ENCODE peak calls at places on chromosomes 4 and X, in seven cellular contexts. G is ascending aorta, R is BE2C, B is OCI-LY7, Q is psoas muscle, C is mammary epithelial cell, P is mucosa of descending colon. E is an unnamed sample. For H3K36me3 and H3K4me1, the result is how much of the 10 kb centered on the place peaks cover.

GRCh38 chrX:132330156-132330729 is 111.0 kb upstream of the RAP2C start:
- DNase-seq in R (no peak), B (no peak), G (no peak), C (peak), Q (no peak), P (no peak), E (no peak)

GRCh38 chr4:101127176-101127790 is 220.0 kb downstream of the PPP3CA start:
- DNase-seq in R (no peak), G (no peak), C (no peak), B (peak), P (no peak), Q (no peak), E (no peak)

GRCh38 chrX:78514852-78515251 is 144.3 kb downstream of the RTL3 start:
- DNase-seq in C (peak), G (no peak), P (no peak), B (no peak), Q (no peak), R (no peak), E (no peak)

GRCh38 chr4:6257243-6258025 is 12.2 kb upstream of the WFS1 start:
- DNase-seq in B (no peak), P (peak), G (no peak), C (no peak), Q (no peak), R (no peak), E (no peak)

GRCh38 chrX:133859860-133860259 is 125.5 kb downstream of the GPC3 start:
- DNase-seq in R (no peak), Q (no peak), C (peak), P (no peak), G (no peak), B (no peak), E (no peak)

GRCh38 chr4:88705805-88706518 is 8.3 kb upstream of the NAP1L5 start:
- DNase-seq in Q (no peak), C (peak), G (no peak), P (no peak), B (no peak), R (no peak), E (no peak)

GRCh38 chr4:74435296-74435695 is 9.6 kb upstream of the AREG start:
- DNase-seq in R (no peak), P (no peak), Q (no peak), G (no peak), C (no peak), B (no peak), E (no peak)

GRCh38 chr4:142558851-142559250 is 287.2 kb downstream of the INPP4B start:
- DNase-seq in B (no peak), G (no peak), C (no peak), P (no peak), R (no peak), Q (no peak), E (no peak)

GRCh38 chr4:54513231-54513630 is 144.5 kb upstream of the KIT start:
- DNase-seq in R (no peak), C (peak), G (no peak), Q (no peak), B (no peak), P (no peak), E (no peak)

GRCh38 chrX:41561045-41561444 is 113.9 kb downstream of the NYX start:
- DNase-seq in Q (no peak), P (no peak), B (peak), G (no peak), C (peak), R (no peak), E (peak)

GRCh38 chrX:97479491-97479890 is 595.8 kb downstream of the RPA4 start:
- DNase-seq in G (no peak), R (no peak), P (no peak), Q (no peak), B (no peak), C (no peak), E (no peak)

GRCh38 chr4:156778606-156779005 is 193.0 kb downstream of the PDGFC start:
- DNase-seq in G (no peak), C (peak), B (no peak), P (no peak), Q (no peak), R (no peak), E (no peak)

GRCh38 chr4:141247430-141247780 is 26.7 kb downstream of the ZNF330 start:
- DNase-seq in B (no peak), Q (no peak), C (no peak), G (no peak), P (no peak), R (no peak), E (no peak)

GRCh38 chr4:82592639-82593038 is 30.9 kb upstream of the TMEM150C start:
- DNase-seq in B (no peak), C (no peak), G (no peak), P (no peak), R (no peak), Q (no peak), E (no peak)

GRCh38 chr4:133147922-133148689 is 988 bp upstream of the PCDH10 start:
- DNase-seq in R (peak), B (no peak), C (no peak), G (no peak), Q (peak), P (no peak), E (no peak)

GRCh38 chrX:150361070-150361776 is 1.9 kb upstream of the MAMLD1 start:
- DNase-seq in R (no peak), C (peak), Q (peak), G (no peak), B (no peak), P (no peak), E (peak)

GRCh38 chrX:111244238-111244750 is 26.0 kb downstream of the CAPN6 start:
- DNase-seq in R (no peak), C (peak), B (peak), G (no peak), Q (no peak), P (no peak), E (no peak)

GRCh38 chr4:122224348-122224747 is 72.2 kb downstream of the BLTP1 start:
- DNase-seq in C (peak), Q (no peak), P (no peak), B (peak), R (no peak), G (no peak), E (no peak)

GRCh38 chr4:186707574-186707973 is 16.1 kb downstream of the FAT1 start:
- DNase-seq in P (no peak), C (no peak), B (no peak), G (no peak), Q (no peak), R (no peak), E (no peak)
- H3K36me3 ChIP-seq in P (under half), C (half or more), B (under half), G (under half), Q (under half), R (under half), E (under half)

DNA sequence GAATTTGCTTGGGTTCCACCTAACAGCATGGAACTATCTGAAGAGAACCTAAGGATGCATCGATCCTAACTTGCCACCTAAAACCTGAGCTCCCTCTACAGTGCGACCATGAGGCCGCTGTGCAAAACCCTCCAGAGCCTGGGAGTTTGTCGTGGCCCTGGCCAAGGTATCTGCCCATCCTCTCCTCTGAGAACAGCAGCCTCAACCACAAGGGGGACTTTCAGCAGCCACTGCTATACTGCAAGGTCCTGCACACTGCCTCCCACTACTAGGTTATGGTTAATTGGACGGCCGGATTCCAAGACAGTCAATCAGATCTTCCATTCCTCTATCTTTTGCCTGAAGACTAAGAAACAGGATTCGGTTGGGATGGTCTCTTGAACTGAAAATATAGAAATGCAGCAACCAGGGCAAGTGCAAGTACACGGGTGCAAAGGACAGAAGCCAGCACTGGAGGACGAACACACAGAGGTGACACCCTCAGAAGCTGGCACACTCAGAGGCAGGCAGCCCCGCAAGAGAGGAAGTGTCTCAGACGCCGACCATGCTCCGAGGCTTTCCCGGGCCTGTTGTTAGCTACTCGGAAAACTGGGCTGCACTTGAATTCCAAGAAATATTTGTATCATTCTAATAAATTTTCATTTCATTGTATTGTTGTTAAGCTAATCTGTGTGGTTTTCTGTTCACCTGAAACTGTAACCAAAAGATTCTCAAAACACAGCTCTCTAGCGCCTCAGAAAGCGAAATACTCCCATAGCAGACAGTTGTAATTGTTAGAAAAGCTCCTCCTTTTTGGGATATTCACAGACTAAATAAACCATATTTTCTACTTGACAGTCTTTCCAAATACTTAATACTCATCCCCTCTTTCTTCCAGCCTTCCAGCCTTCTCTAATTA is 63.3 kb downstream of the AFAP1 start:
- DNase-seq in G (no peak), P (no peak), B (no peak), R (peak), Q (no peak), C (peak), E (no peak)
- TF ChIP-seq CTCF in G (no peak), P (no peak), B (peak), R (peak), Q (no peak), C (peak), E (no peak)

GRCh38 chr4:153346563-153346962 is 2.1 kb downstream of the MND1 start:
- DNase-seq in B (peak), R (no peak), G (no peak), P (no peak), C (no peak), Q (no peak), E (no peak)
- H3K4me1 ChIP-seq in B (half or more), R (under half), G (under half), P (under half), C (under half), Q (under half), E (under half)

GRCh38 chr4:168710353-168710946 is 213.6 kb downstream of the PALLD start:
- DNase-seq in C (peak), B (no peak), P (no peak), R (peak), G (no peak), Q (no peak), E (no peak)
- H3K36me3 ChIP-seq in C (under half), B (under half), P (under half), R (under half), G (under half), Q (under half), E (under half)

GRCh38 chr4:176964116-176964691 is 171.5 kb upstream of the VEGFC start:
- DNase-seq in Q (no peak), B (peak), C (peak), G (no peak), R (peak), P (no peak), E (no peak)
- TF ChIP-seq CTCF in Q (no peak), B (peak), C (peak), G (no peak), R (peak), P (no peak), E (no peak)

DNA sequence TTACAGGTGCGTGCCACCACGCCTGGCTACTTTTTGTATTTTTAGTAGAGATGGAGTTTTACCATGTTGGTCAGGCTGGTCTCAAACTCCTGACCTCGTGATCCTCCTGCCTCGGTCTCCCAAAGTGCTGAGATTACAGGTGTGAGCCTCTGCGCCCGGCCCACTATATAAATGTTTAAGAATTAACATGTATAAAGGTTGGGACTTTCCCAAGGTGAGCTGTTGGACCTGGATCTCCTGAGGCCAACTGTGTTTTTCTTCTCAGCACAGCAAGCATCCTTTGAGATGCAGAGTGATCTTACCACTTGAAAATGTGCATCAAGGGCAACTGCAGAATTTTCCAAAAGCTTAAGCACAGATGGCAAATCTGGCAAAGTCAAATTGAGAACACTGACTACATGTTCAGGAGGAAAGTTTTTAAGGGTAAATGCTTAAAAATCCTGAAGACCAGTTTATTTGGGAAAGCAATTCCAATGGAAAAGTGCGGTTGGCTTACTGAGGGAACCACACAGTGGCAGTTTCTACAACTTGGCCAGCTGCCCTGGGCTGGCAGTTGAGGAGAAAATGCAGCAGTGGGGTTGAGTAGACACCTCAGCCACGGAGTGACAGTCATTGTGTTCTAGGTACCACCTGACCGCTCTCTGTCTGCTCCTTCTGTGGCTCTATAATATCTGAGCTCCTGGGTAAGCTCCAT is 168.9 kb downstream of the CBR4 start:
- DNase-seq in G (no peak), P (no peak), R (no peak), Q (no peak), C (no peak), B (no peak), E (no peak)
- H3K4me1 ChIP-seq in G (half or more), P (under half), R (under half), Q (half or more), C (half or more), B (under half), E (under half)

E was measured in CD8-positive, alpha-beta T cell.